ENCODE peak calls at places on chromosome 14, in eight cellular contexts. C is anterior cingulate cortex; N is substantia nigra; G is spleen; U is body of pancreas; Y is activated CD4-positive, alpha-beta T cell treated with anti-CD3 and anti-CD28 coated beads, Interleukin-2, amount 50 U/mL, for 4 hours; Z is stimulated activated CD4-positive, alpha-beta T cell treated with anti-CD3 and anti-CD28 coated beads, Interleukin-15, amount 100 ng/mL, for 24 hours; M is naive thymus-derived CD4-positive, alpha-beta T cell. W is an unnamed sample.

GRCh38 chr14:104313674-104314073 is 175.3 kb downstream of the KIF26A start:
- DNase-seq in C (no peak), N (no peak), G (peak; percentile 13), U (no peak), Y (no peak), Z (no peak), M (no peak), W (no peak)

GRCh38 chr14:63478024-63478423 is 65.2 kb downstream of the PPP2R5E start:
- DNase-seq in C (no peak), N (no peak), G (no peak), U (no peak), Y (no peak), Z (peak; percentile 21), M (no peak), W (no peak)

GRCh38 chr14:33315721-33316120 is 377.0 kb downstream of the NPAS3 start:
- DNase-seq in C (no peak), N (no peak), G (no peak), U (no peak), Y (no peak), Z (no peak), M (no peak), W (no peak)

GRCh38 chr14:105525861-105526780 is at the start of gene TMEM121:
- DNase-seq in C (peak; percentile 21), N (peak; percentile 8), G (peak; percentile 79), U (peak; percentile 36), Y (no peak), Z (peak; percentile 59), M (no peak), W (no peak)

GRCh38 chr14:32200368-32201195 is 1.3 kb upstream of the RNU6-7 start:
- DNase-seq in C (no peak), N (no peak), G (no peak), U (no peak), Y (no peak), Z (no peak), M (no peak), W (no peak)

GRCh38 chr14:61549425-61549824 is 145.9 kb upstream of the HIF1A start:
- DNase-seq in C (no peak), N (no peak), G (no peak), U (no peak), Y (no peak), Z (no peak), M (no peak), W (no peak)

GRCh38 chr14:61188936-61189808 is 92.0 kb downstream of the TMEM30B start:
- DNase-seq in C (no peak), N (no peak), G (no peak), U (peak; percentile 51), Y (peak; percentile 3), Z (peak; percentile 67), M (no peak), W (no peak)

GRCh38 chr14:70655110-70655826 is 13.6 kb downstream of the TTC9 start:
- DNase-seq in C (no peak), N (no peak), G (peak; percentile 92), U (no peak), Y (peak; percentile 59), Z (peak; percentile 82), M (peak; percentile 92), W (no peak)

GRCh38 chr14:25111061-25111601 is 61.2 kb upstream of the STXBP6 start:
- DNase-seq in C (no peak), N (no peak), G (no peak), U (peak; percentile 32), Y (no peak), Z (no peak), M (no peak), W (no peak)

GRCh38 chr14:32319368-32320049 is 9.6 kb upstream of the AKAP6 start:
- DNase-seq in C (no peak), N (no peak), G (no peak), U (no peak), Y (no peak), Z (no peak), M (no peak), W (no peak)

GRCh38 chr14:56004807-56005579 is 113.2 kb upstream of the PELI2 start:
- DNase-seq in C (no peak), N (no peak), G (no peak), U (peak; percentile 33), Y (peak; percentile 5), Z (peak; percentile 39), M (peak; percentile 29), W (peak; percentile 15)

GRCh38 chr14:75591987-75592575 is 13.7 kb downstream of the FLVCR2 start:
- DNase-seq in C (no peak), N (no peak), G (no peak), U (no peak), Y (no peak), Z (no peak), M (no peak), W (no peak)

GRCh38 chr14:70907996-70908917 is 998 bp downstream of the PCNX1 start:
- DNase-seq in C (peak; percentile 35), N (peak; percentile 67), G (peak; percentile 92), U (peak; percentile 51), Y (peak; percentile 61), Z (peak; percentile 72), M (no peak), W (no peak)

GRCh38 chr14:99779751-99780150 is 13.5 kb upstream of the EML1 start:
- DNase-seq in C (no peak), N (no peak), G (no peak), U (no peak), Y (no peak), Z (no peak), M (no peak), W (no peak)

GRCh38 chr14:57512221-57512620 is 18.6 kb upstream of the CCDC198 start:
- DNase-seq in C (no peak), N (no peak), G (no peak), U (no peak), Y (no peak), Z (no peak), M (no peak), W (no peak)

GRCh38 chr14:67240168-67240932 is 885 bp upstream of the PALS1 start:
- DNase-seq in C (peak; percentile 23), N (peak; percentile 60), G (peak; percentile 87), U (peak; percentile 73), Y (no peak), Z (peak; percentile 53), M (no peak), W (peak; percentile 26)

GRCh38 chr14:22520235-22520634 is 68.8 kb downstream of the DAD1 start:
- DNase-seq in C (no peak), N (no peak), G (no peak), U (no peak), Y (no peak), Z (no peak), M (no peak), W (no peak)

W was measured in caudate nucleus.